ENCODE peak calls at places on chromosomes 12 and 14, in five cellular contexts. One of them, this sample, is unnamed. For H3K4me1, the result is how much of the 10 kb centered on the place peaks cover.

GRCh38 chr14:101405171-101405883 is 156.0 kb upstream of the DIO3 start:
- DNase-seq in neural progenitor cell: no peak
- DNase-seq in Panc1: no peak
- DNase-seq in sigmoid colon: no peak
- DNase-seq in uterus: peak
- DNase-seq in this sample: no peak

GRCh38 chr14:96267916-96268315 is 11.9 kb downstream of the BDKRB1 start:
- DNase-seq in sigmoid colon: peak
- DNase-seq in neural progenitor cell: no peak
- DNase-seq in uterus: no peak
- DNase-seq in Panc1: no peak
- DNase-seq in this sample: no peak

GRCh38 chr12:71556881-71557280 is 106.8 kb downstream of the ZFC3H1 start:
- DNase-seq in uterus: no peak
- DNase-seq in sigmoid colon: no peak
- DNase-seq in Panc1: peak
- DNase-seq in neural progenitor cell: peak
- DNase-seq in this sample: no peak

GRCh38 chr12:70270108-70270507 is 26.9 kb downstream of the CNOT2 start:
- DNase-seq in Panc1: no peak
- DNase-seq in sigmoid colon: no peak
- DNase-seq in neural progenitor cell: no peak
- DNase-seq in uterus: no peak
- DNase-seq in this sample: no peak

GRCh38 chr14:40417777-40418401 is 985.7 kb upstream of the FBXO33 start:
- DNase-seq in Panc1: no peak
- DNase-seq in uterus: no peak
- DNase-seq in sigmoid colon: no peak
- DNase-seq in neural progenitor cell: peak
- DNase-seq in this sample: no peak

GRCh38 chr12:111841236-111841749 is 735 bp upstream of the MAPKAPK5 start:
- DNase-seq in neural progenitor cell: no peak
- DNase-seq in Panc1: peak
- DNase-seq in sigmoid colon: no peak
- DNase-seq in uterus: no peak
- DNase-seq in this sample: no peak

GRCh38 chr14:71371711-71372396 is 464.6 kb downstream of the PCNX1 start:
- DNase-seq in uterus: no peak
- DNase-seq in neural progenitor cell: no peak
- DNase-seq in sigmoid colon: no peak
- DNase-seq in Panc1: peak
- DNase-seq in this sample: no peak

GRCh38 chr12:53967451-53968059 is 5.4 kb upstream of the HOXC11 start:
- DNase-seq in neural progenitor cell: no peak
- DNase-seq in Panc1: no peak
- DNase-seq in sigmoid colon: no peak
- DNase-seq in uterus: no peak
- DNase-seq in this sample: no peak

GRCh38 chr14:91835197-91835919 is 32.0 kb downstream of the TC2N start:
- DNase-seq in sigmoid colon: no peak
- DNase-seq in uterus: no peak
- DNase-seq in neural progenitor cell: no peak
- DNase-seq in Panc1: no peak
- DNase-seq in this sample: peak

GRCh38 chr12:51820721-51821422 is 27.6 kb downstream of the FIGNL2 start:
- DNase-seq in uterus: peak
- DNase-seq in neural progenitor cell: peak
- DNase-seq in Panc1: no peak
- DNase-seq in sigmoid colon: no peak
- DNase-seq in this sample: peak

GRCh38 chr12:124126950-124127349 is 153.9 kb downstream of the ZNF664 start:
- DNase-seq in uterus: no peak
- DNase-seq in sigmoid colon: no peak
- DNase-seq in neural progenitor cell: no peak
- DNase-seq in Panc1: no peak
- DNase-seq in this sample: no peak

GRCh38 chr14:100305446-100306255 is 593 bp downstream of the SLC25A29 start:
- DNase-seq in uterus: peak
- DNase-seq in Panc1: no peak
- DNase-seq in neural progenitor cell: peak
- DNase-seq in sigmoid colon: peak
- DNase-seq in this sample: peak

GRCh38 chr12:124379938-124380754 is 85.3 kb downstream of the RFLNA start:
- DNase-seq in uterus: peak
- DNase-seq in sigmoid colon: peak
- DNase-seq in neural progenitor cell: peak
- DNase-seq in Panc1: no peak
- DNase-seq in this sample: no peak

GRCh38 chr14:33776871-33777270 is 174.0 kb downstream of the EGLN3 start:
- DNase-seq in uterus: no peak
- DNase-seq in sigmoid colon: no peak
- DNase-seq in Panc1: no peak
- DNase-seq in neural progenitor cell: peak
- DNase-seq in this sample: no peak

GRCh38 chr12:42145552-42146215 is 1.0 kb upstream of the GXYLT1 start:
- DNase-seq in neural progenitor cell: peak
- DNase-seq in sigmoid colon: no peak
- DNase-seq in uterus: no peak
- DNase-seq in Panc1: no peak
- DNase-seq in this sample: peak

GRCh38 chr14:33062476-33062875 is 123.8 kb downstream of the NPAS3 start:
- DNase-seq in sigmoid colon: no peak
- DNase-seq in Panc1: no peak
- DNase-seq in uterus: no peak
- DNase-seq in neural progenitor cell: no peak
- DNase-seq in this sample: no peak

GRCh38 chr14:100138082-100138787 is 21.2 kb downstream of the DEGS2 start:
- DNase-seq in neural progenitor cell: no peak
- DNase-seq in sigmoid colon: no peak
- DNase-seq in uterus: no peak
- DNase-seq in Panc1: no peak
- DNase-seq in this sample: no peak

GRCh38 chr12:131093971-131094830 is 140.5 kb downstream of the ADGRD1 start:
- DNase-seq in Panc1: no peak
- DNase-seq in sigmoid colon: peak
- DNase-seq in neural progenitor cell: no peak
- DNase-seq in uterus: peak
- DNase-seq in this sample: peak

GRCh38 chr12:6214633-6215032 is 14.4 kb downstream of the CD9 start:
- DNase-seq in neural progenitor cell: no peak
- DNase-seq in sigmoid colon: no peak
- DNase-seq in uterus: no peak
- DNase-seq in Panc1: no peak
- DNase-seq in this sample: peak

GRCh38 chr14:64800000-64800399 is 79.7 kb downstream of the SPTB start:
- DNase-seq in Panc1: no peak
- DNase-seq in neural progenitor cell: peak
- DNase-seq in sigmoid colon: no peak
- DNase-seq in uterus: no peak
- DNase-seq in this sample: peak

GRCh38 chr12:82964446-82964845 is 277.7 kb downstream of the TMTC2 start:
- DNase-seq in uterus: no peak
- DNase-seq in Panc1: no peak
- DNase-seq in sigmoid colon: no peak
- DNase-seq in neural progenitor cell: no peak
- DNase-seq in this sample: no peak

GRCh38 chr14:54503476-54503875 is 6.2 kb upstream of the CGRRF1 start:
- DNase-seq in uterus: no peak
- DNase-seq in Panc1: no peak
- DNase-seq in sigmoid colon: no peak
- DNase-seq in neural progenitor cell: no peak
- DNase-seq in this sample: no peak

GRCh38 chr12:13436182-13436581 is 239.7 kb downstream of the EMP1 start:
- DNase-seq in neural progenitor cell: no peak
- DNase-seq in uterus: no peak
- DNase-seq in Panc1: no peak
- DNase-seq in sigmoid colon: no peak
- DNase-seq in this sample: no peak

GRCh38 chr14:65268594-65268993 is 143.9 kb upstream of the FUT8 start:
- DNase-seq in sigmoid colon: no peak
- DNase-seq in uterus: no peak
- DNase-seq in Panc1: no peak
- DNase-seq in neural progenitor cell: no peak
- DNase-seq in this sample: no peak

GRCh38 chr12:124629799-124630198 is 62.4 kb upstream of the NCOR2 start:
- DNase-seq in sigmoid colon: no peak
- DNase-seq in Panc1: no peak
- DNase-seq in uterus: no peak
- DNase-seq in neural progenitor cell: no peak
- DNase-seq in this sample: no peak

GRCh38 chr12:10220398-10221077 is 7.9 kb downstream of the GABARAPL1 start:
- DNase-seq in uterus: peak
- DNase-seq in neural progenitor cell: no peak
- DNase-seq in sigmoid colon: peak
- DNase-seq in Panc1: no peak
- DNase-seq in this sample: no peak

GRCh38 chr12:63308701-63309100 is 157.7 kb upstream of the AVPR1A start:
- DNase-seq in Panc1: no peak
- DNase-seq in neural progenitor cell: no peak
- DNase-seq in uterus: no peak
- DNase-seq in sigmoid colon: no peak
- DNase-seq in this sample: no peak

GRCh38 chr12:50925342-50925651 is 27.0 kb upstream of the HIGD1C start:
- DNase-seq in sigmoid colon: no peak
- DNase-seq in Panc1: no peak
- DNase-seq in neural progenitor cell: no peak
- DNase-seq in uterus: no peak
- DNase-seq in this sample: no peak

GRCh38 chr14:29941401-29941800 is 13.8 kb upstream of the PRKD1 start:
- DNase-seq in sigmoid colon: no peak
- DNase-seq in neural progenitor cell: no peak
- DNase-seq in uterus: no peak
- DNase-seq in Panc1: no peak
- DNase-seq in this sample: no peak

GRCh38 chr14:92254786-92255185 is 68.2 kb upstream of the SLC24A4 start:
- DNase-seq in Panc1: no peak
- DNase-seq in sigmoid colon: peak
- DNase-seq in neural progenitor cell: peak
- DNase-seq in uterus: peak
- DNase-seq in this sample: peak

DNA sequence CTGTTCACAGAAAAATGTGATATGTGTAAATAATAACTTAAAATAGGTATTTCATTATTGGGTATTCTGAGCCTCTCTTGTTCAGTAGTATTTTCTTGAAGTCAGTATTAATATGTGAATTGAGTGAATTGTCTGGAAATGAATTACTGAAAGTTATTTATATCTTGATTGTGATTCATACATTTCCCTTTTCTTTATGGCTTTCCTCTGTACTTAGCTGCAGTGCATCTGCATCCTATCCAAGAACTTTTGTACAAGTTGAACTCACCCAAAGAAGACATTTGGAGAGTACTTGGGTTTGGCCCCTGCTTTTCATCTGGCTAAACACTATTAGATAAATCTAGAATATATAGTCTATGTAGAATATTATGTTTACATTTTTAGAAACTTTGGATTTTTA is 326.0 kb downstream of the RAD51B start:
- DNase-seq in sigmoid colon: no peak
- DNase-seq in uterus: no peak
- DNase-seq in neural progenitor cell: no peak
- DNase-seq in Panc1: no peak
- DNase-seq in this sample: no peak
- H3K4me1 ChIP-seq in sigmoid colon: half or more
- H3K4me1 ChIP-seq in uterus: under half
- H3K4me1 ChIP-seq in neural progenitor cell: under half
- H3K4me1 ChIP-seq in Panc1: under half
- H3K4me1 ChIP-seq in this sample: under half

DNA sequence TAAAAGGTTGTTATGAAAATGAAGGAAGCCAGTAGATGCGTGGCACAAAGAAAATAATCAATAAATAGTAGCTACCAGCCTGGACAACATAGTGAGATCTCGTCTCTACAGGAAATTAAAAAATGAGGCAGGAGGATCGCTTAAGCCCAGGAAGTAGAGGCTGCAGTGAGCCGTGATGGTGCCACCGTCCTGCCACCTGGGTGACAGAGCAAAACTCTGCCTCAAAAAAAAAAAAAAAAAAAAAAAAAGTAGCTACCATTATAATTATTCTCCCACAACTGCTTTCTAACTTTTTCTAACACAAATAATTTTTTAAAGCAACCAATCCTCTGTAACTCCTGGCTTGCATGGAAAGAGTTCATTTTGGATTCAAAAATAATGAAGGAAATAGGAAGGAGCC is 133.0 kb downstream of the NDUFA12 start:
- DNase-seq in neural progenitor cell: no peak
- DNase-seq in uterus: no peak
- DNase-seq in Panc1: no peak
- DNase-seq in sigmoid colon: no peak
- DNase-seq in this sample: no peak
- H3K4me3 ChIP-seq in neural progenitor cell: no peak
- H3K4me3 ChIP-seq in uterus: no peak
- H3K4me3 ChIP-seq in Panc1: no peak
- H3K4me3 ChIP-seq in sigmoid colon: no peak
- H3K4me3 ChIP-seq in this sample: no peak

GRCh38 chr14:104973215-104974145 is 4.7 kb downstream of the AHNAK2 start:
- DNase-seq in neural progenitor cell: peak
- DNase-seq in uterus: peak
- DNase-seq in Panc1: peak
- DNase-seq in sigmoid colon: peak
- DNase-seq in this sample: peak

GRCh38 chr14:104972301-104973211 is 5.6 kb downstream of the AHNAK2 start:
- DNase-seq in neural progenitor cell: no peak
- DNase-seq in Panc1: no peak
- DNase-seq in sigmoid colon: peak
- DNase-seq in uterus: peak
- DNase-seq in this sample: peak

GRCh38 chr14:104974665-104975390 is 3.3 kb downstream of the AHNAK2 start:
- DNase-seq in Panc1: no peak
- DNase-seq in uterus: no peak
- DNase-seq in neural progenitor cell: no peak
- DNase-seq in sigmoid colon: peak
- DNase-seq in this sample: no peak

GRCh38 chr14:104975481-104976197 is 2.5 kb downstream of the AHNAK2 start:
- DNase-seq in neural progenitor cell: peak
- DNase-seq in sigmoid colon: peak
- DNase-seq in uterus: no peak
- DNase-seq in Panc1: no peak
- DNase-seq in this sample: peak

DNA sequence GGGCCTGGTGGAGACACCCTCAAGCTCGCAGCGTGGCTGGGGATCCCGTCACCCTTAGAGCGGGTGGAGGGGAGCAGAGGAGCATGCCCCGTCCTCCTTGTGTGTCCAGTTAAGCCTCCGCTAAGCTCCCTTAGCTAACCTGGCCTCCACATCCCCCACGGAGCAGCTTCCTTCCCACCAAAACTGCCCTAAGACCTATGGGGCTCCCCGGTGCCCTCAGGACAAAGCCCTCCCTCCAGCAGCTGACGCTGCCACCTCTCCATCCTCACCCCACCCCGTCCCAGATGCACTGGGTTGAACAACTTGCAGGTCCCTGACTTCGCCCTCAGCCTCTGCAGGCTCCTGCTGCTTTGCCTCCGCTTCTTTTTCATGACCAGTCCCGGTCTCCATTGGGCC is 4.0 kb downstream of the AHNAK2 start:
- DNase-seq in uterus: no peak
- DNase-seq in neural progenitor cell: no peak
- DNase-seq in sigmoid colon: no peak
- DNase-seq in Panc1: no peak
- DNase-seq in this sample: no peak
- H3K4me1 ChIP-seq in uterus: under half
- H3K4me1 ChIP-seq in neural progenitor cell: under half
- H3K4me1 ChIP-seq in sigmoid colon: half or more
- H3K4me1 ChIP-seq in Panc1: half or more
- H3K4me1 ChIP-seq in this sample: half or more

GRCh38 chr14:24147761-24148428 is 597 bp downstream of the RNF31 start:
- DNase-seq in uterus: no peak
- DNase-seq in sigmoid colon: peak
- DNase-seq in Panc1: no peak
- DNase-seq in neural progenitor cell: no peak
- DNase-seq in this sample: no peak
- H3K4me3 ChIP-seq in uterus: peak
- H3K4me3 ChIP-seq in sigmoid colon: peak
- H3K4me3 ChIP-seq in Panc1: peak
- H3K4me3 ChIP-seq in neural progenitor cell: peak
- H3K4me3 ChIP-seq in this sample: peak